ENCODE peak calls at places on chromosomes 4 and X, in five cellular contexts. One of them, this sample, is unnamed.

GRCh38 chrX:71515039-71515398 is 17.9 kb upstream of the OGT start:
- DNase-seq in astrocyte of the spinal cord: no peak
- DNase-seq in ascending aorta: no peak
- DNase-seq in colonic mucosa: no peak
- DNase-seq in fibroblast of lung: peak
- DNase-seq in this sample: peak

GRCh38 chr4:64158648-64159326 is 250.5 kb downstream of the TECRL start:
- DNase-seq in ascending aorta: no peak
- DNase-seq in colonic mucosa: peak
- DNase-seq in astrocyte of the spinal cord: peak
- DNase-seq in fibroblast of lung: peak
- DNase-seq in this sample: peak

GRCh38 chr4:102761478-102761790 is 666 bp upstream of the MANBA start:
- DNase-seq in fibroblast of lung: peak
- DNase-seq in astrocyte of the spinal cord: no peak
- DNase-seq in ascending aorta: no peak
- DNase-seq in colonic mucosa: no peak
- DNase-seq in this sample: peak

GRCh38 chrX:41302293-41302868 is 31.6 kb upstream of the DDX3X start:
- DNase-seq in ascending aorta: no peak
- DNase-seq in fibroblast of lung: no peak
- DNase-seq in astrocyte of the spinal cord: no peak
- DNase-seq in colonic mucosa: no peak
- DNase-seq in this sample: no peak

GRCh38 chr4:107299646-107300045 is 263.5 kb upstream of the DKK2 start:
- DNase-seq in astrocyte of the spinal cord: peak
- DNase-seq in ascending aorta: no peak
- DNase-seq in colonic mucosa: no peak
- DNase-seq in fibroblast of lung: no peak
- DNase-seq in this sample: no peak

GRCh38 chr4:119020158-119020557 is 115.5 kb upstream of the MYOZ2 start:
- DNase-seq in ascending aorta: no peak
- DNase-seq in colonic mucosa: no peak
- DNase-seq in fibroblast of lung: peak
- DNase-seq in astrocyte of the spinal cord: no peak
- DNase-seq in this sample: no peak

GRCh38 chrX:108072746-108073145 is 18.6 kb downstream of the PSMD10 start:
- DNase-seq in colonic mucosa: no peak
- DNase-seq in astrocyte of the spinal cord: peak
- DNase-seq in ascending aorta: no peak
- DNase-seq in fibroblast of lung: peak
- DNase-seq in this sample: peak

GRCh38 chr4:164977243-164978164 is at the start of gene TRIM61:
- DNase-seq in astrocyte of the spinal cord: no peak
- DNase-seq in fibroblast of lung: peak
- DNase-seq in colonic mucosa: peak
- DNase-seq in ascending aorta: no peak
- DNase-seq in this sample: peak

GRCh38 chr4:181566490-181566889 is 676.7 kb upstream of the TENM3 start:
- DNase-seq in fibroblast of lung: peak
- DNase-seq in ascending aorta: no peak
- DNase-seq in colonic mucosa: no peak
- DNase-seq in astrocyte of the spinal cord: peak
- DNase-seq in this sample: peak

GRCh38 chr4:72377491-72378194 is 191.4 kb downstream of the ADAMTS3 start:
- DNase-seq in astrocyte of the spinal cord: no peak
- DNase-seq in fibroblast of lung: no peak
- DNase-seq in ascending aorta: no peak
- DNase-seq in colonic mucosa: no peak
- DNase-seq in this sample: peak

GRCh38 chr4:15398001-15398400 is 29.8 kb upstream of the C1QTNF7 start:
- DNase-seq in colonic mucosa: no peak
- DNase-seq in astrocyte of the spinal cord: no peak
- DNase-seq in ascending aorta: no peak
- DNase-seq in fibroblast of lung: peak
- DNase-seq in this sample: peak

GRCh38 chrX:38654302-38654701 is 93.0 kb downstream of the TSPAN7 start:
- DNase-seq in colonic mucosa: no peak
- DNase-seq in ascending aorta: no peak
- DNase-seq in astrocyte of the spinal cord: peak
- DNase-seq in fibroblast of lung: peak
- DNase-seq in this sample: peak
- TF ChIP-seq CTCF in colonic mucosa: peak
- TF ChIP-seq CTCF in ascending aorta: no peak
- TF ChIP-seq CTCF in astrocyte of the spinal cord: peak
- TF ChIP-seq CTCF in fibroblast of lung: peak
- TF ChIP-seq CTCF in this sample: peak

GRCh38 chr4:84058201-84058600 is 440.9 kb downstream of the NKX6-1 start:
- DNase-seq in fibroblast of lung: no peak
- DNase-seq in astrocyte of the spinal cord: no peak
- DNase-seq in colonic mucosa: no peak
- DNase-seq in ascending aorta: no peak
- DNase-seq in this sample: no peak

GRCh38 chr4:84069119-84069518 is 430.0 kb downstream of the NKX6-1 start:
- DNase-seq in ascending aorta: no peak
- DNase-seq in astrocyte of the spinal cord: no peak
- DNase-seq in fibroblast of lung: no peak
- DNase-seq in colonic mucosa: no peak
- DNase-seq in this sample: no peak

GRCh38 chr4:84063618-84064017 is 435.5 kb downstream of the NKX6-1 start:
- DNase-seq in fibroblast of lung: no peak
- DNase-seq in astrocyte of the spinal cord: no peak
- DNase-seq in colonic mucosa: no peak
- DNase-seq in ascending aorta: no peak
- DNase-seq in this sample: no peak
- H3K4me3 ChIP-seq in fibroblast of lung: no peak
- H3K4me3 ChIP-seq in astrocyte of the spinal cord: no peak
- H3K4me3 ChIP-seq in colonic mucosa: no peak
- H3K4me3 ChIP-seq in ascending aorta: no peak
- H3K4me3 ChIP-seq in this sample: no peak

GRCh38 chrX:46642145-46642544 is 68.6 kb downstream of the CHST7 start:
- DNase-seq in colonic mucosa: no peak
- DNase-seq in fibroblast of lung: peak
- DNase-seq in ascending aorta: no peak
- DNase-seq in astrocyte of the spinal cord: peak
- DNase-seq in this sample: peak
- TF ChIP-seq CTCF in colonic mucosa: peak
- TF ChIP-seq CTCF in fibroblast of lung: peak
- TF ChIP-seq CTCF in ascending aorta: no peak
- TF ChIP-seq CTCF in astrocyte of the spinal cord: peak
- TF ChIP-seq CTCF in this sample: peak

GRCh38 chr4:156581282-156581681 is 390.3 kb downstream of the PDGFC start:
- DNase-seq in colonic mucosa: no peak
- DNase-seq in astrocyte of the spinal cord: no peak
- DNase-seq in fibroblast of lung: no peak
- DNase-seq in ascending aorta: no peak
- DNase-seq in this sample: no peak
- H3K4me3 ChIP-seq in colonic mucosa: no peak
- H3K4me3 ChIP-seq in astrocyte of the spinal cord: no peak
- H3K4me3 ChIP-seq in fibroblast of lung: no peak
- H3K4me3 ChIP-seq in ascending aorta: peak
- H3K4me3 ChIP-seq in this sample: no peak

DNA sequence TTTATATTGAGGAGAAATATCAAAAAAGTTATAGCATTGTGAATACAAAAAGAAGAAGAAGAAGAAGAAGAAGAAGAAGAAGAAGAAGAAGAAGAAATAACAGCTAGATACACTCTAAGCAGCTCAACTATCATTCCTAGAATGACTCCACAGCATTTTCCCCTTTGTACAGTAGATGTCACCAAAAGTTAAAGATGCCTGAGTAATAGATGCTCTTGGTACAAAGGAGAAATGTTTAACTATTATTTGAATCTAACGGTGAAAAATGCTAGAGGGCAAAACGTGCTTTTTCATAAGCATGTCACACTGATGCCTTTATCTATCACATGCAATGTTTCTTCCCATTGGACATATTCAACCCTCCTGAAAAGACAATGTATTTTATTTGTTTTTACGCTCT is 178.4 kb upstream of the GPRIN3 start:
- DNase-seq in ascending aorta: no peak
- DNase-seq in fibroblast of lung: peak
- DNase-seq in astrocyte of the spinal cord: peak
- DNase-seq in colonic mucosa: no peak
- DNase-seq in this sample: peak
- TF ChIP-seq CTCF in ascending aorta: no peak
- TF ChIP-seq CTCF in fibroblast of lung: peak
- TF ChIP-seq CTCF in astrocyte of the spinal cord: peak
- TF ChIP-seq CTCF in colonic mucosa: no peak
- TF ChIP-seq CTCF in this sample: peak

GRCh38 chr4:77734928-77735327 is 84.2 kb downstream of the CNOT6L start:
- DNase-seq in astrocyte of the spinal cord: peak
- DNase-seq in colonic mucosa: no peak
- DNase-seq in ascending aorta: no peak
- DNase-seq in fibroblast of lung: peak
- DNase-seq in this sample: peak
- H3K4me3 ChIP-seq in astrocyte of the spinal cord: no peak
- H3K4me3 ChIP-seq in colonic mucosa: no peak
- H3K4me3 ChIP-seq in ascending aorta: no peak
- H3K4me3 ChIP-seq in fibroblast of lung: no peak
- H3K4me3 ChIP-seq in this sample: no peak

DNA sequence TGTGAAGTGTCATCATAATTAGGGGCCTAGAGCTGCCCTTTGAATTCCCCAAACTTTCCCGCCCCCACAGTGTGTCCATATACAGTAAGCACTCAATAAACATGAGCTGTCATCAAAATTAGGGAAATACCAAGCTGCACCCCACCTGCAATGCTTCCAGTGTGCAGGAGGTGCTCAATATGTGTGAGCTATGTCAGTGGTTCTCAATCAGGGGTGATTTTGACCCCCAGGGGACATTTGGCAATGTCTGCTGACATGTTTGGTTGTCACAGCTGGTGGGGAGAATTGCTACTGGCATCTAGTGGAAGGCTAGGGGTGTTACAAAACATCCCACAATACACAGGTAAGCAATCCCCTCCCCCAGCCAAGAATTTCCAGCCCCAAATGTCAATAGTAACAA is 750 bp downstream of the CFP start:
- DNase-seq in ascending aorta: no peak
- DNase-seq in colonic mucosa: no peak
- DNase-seq in fibroblast of lung: no peak
- DNase-seq in astrocyte of the spinal cord: no peak
- DNase-seq in this sample: peak
- TF ChIP-seq CTCF in ascending aorta: no peak
- TF ChIP-seq CTCF in colonic mucosa: no peak
- TF ChIP-seq CTCF in fibroblast of lung: no peak
- TF ChIP-seq CTCF in astrocyte of the spinal cord: no peak
- TF ChIP-seq CTCF in this sample: no peak

DNA sequence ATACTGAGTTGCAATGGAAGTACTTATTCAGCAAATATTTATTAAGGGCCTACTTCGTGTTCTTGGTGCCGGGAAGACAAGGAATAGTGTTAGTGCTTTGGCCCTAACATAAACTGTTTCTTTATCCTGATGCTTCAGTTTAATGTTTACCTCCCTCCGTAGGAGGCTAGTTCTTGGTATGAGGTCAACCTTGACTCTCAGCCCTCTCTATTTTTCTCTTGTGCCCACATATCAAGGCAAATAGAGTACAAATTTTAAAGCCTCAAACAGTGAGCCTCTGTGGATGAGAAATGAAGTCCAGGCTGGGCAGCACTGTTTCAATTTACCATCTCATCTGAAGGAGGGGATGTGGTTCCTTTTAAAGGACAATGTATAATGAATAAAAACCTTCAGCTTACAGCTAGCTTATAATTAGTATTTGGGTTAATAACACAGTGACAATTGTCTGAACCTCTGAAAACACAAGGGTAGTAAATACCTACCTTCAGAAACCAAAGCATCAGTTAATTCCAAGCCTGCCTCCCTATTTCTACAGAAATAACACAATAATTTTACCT is 68.5 kb downstream of the SH3RF1 start:
- DNase-seq in astrocyte of the spinal cord: peak
- DNase-seq in ascending aorta: no peak
- DNase-seq in colonic mucosa: no peak
- DNase-seq in fibroblast of lung: no peak
- DNase-seq in this sample: no peak
- H3K4me3 ChIP-seq in astrocyte of the spinal cord: no peak
- H3K4me3 ChIP-seq in ascending aorta: no peak
- H3K4me3 ChIP-seq in colonic mucosa: no peak
- H3K4me3 ChIP-seq in fibroblast of lung: no peak
- H3K4me3 ChIP-seq in this sample: no peak